ENCODE peak calls at places on chromosomes 12 and 14, in seven cellular contexts. L is epithelial cell of esophagus, G is psoas muscle, K is ovary, V is cardiac fibroblast, R is HFF-Myc, E is transverse colon. X is an unnamed sample.

GRCh38 chr14:98984719-98985041 is 287.3 kb downstream of the BCL11B start:
- DNase-seq in V (no peak), K (no peak), L (no peak), G (no peak), R (no peak), E (peak), X (no peak)

GRCh38 chr12:119631930-119632678 is 35.8 kb upstream of the PRKAB1 start:
- DNase-seq in V (peak), L (no peak), G (no peak), E (no peak), R (no peak), K (no peak), X (no peak)

GRCh38 chr12:81209001-81209400 is 131.1 kb downstream of the ACSS3 start:
- DNase-seq in G (no peak), V (peak), E (no peak), K (no peak), R (no peak), L (no peak), X (no peak)

GRCh38 chr12:85796001-85796400 is 40.2 kb downstream of the RASSF9 start:
- DNase-seq in L (no peak), V (no peak), R (no peak), E (no peak), G (no peak), K (no peak), X (no peak)

GRCh38 chr12:68910128-68910527 is 22.8 kb downstream of the CPM start:
- DNase-seq in E (no peak), V (peak), G (no peak), K (no peak), R (no peak), L (peak), X (no peak)

GRCh38 chr14:85444685-85445084 is 85.3 kb upstream of the FLRT2 start:
- DNase-seq in V (peak), K (no peak), R (peak), E (no peak), G (no peak), L (no peak), X (peak)

GRCh38 chr14:59310644-59311043 is 122.2 kb downstream of the DAAM1 start:
- DNase-seq in K (no peak), G (no peak), V (no peak), R (no peak), E (no peak), L (no peak), X (no peak)

GRCh38 chr12:63917864-63918742 is 73.6 kb downstream of the SRGAP1 start:
- DNase-seq in L (peak), R (peak), V (peak), E (no peak), G (no peak), K (no peak), X (peak)

GRCh38 chr14:30709201-30709600 is 87.1 kb downstream of the SCFD1 start:
- DNase-seq in L (no peak), G (no peak), V (no peak), E (no peak), K (no peak), R (no peak), X (no peak)

GRCh38 chr12:108832730-108833354 is 24.5 kb downstream of the SSH1 start:
- DNase-seq in K (no peak), E (no peak), R (no peak), V (peak), L (peak), G (no peak), X (no peak)

GRCh38 chr12:47739959-47740358 is 14.7 kb upstream of the ENDOU start:
- DNase-seq in E (peak), K (no peak), L (no peak), V (no peak), G (peak), R (no peak), X (no peak)

GRCh38 chr12:16603916-16604575 is 1.9 kb downstream of the LMO3 start:
- DNase-seq in G (no peak), L (no peak), K (no peak), V (no peak), E (no peak), R (no peak), X (no peak)
- H3K4me3 ChIP-seq in G (peak), L (no peak), K (peak), V (peak), E (peak), R (no peak), X (no peak)

DNA sequence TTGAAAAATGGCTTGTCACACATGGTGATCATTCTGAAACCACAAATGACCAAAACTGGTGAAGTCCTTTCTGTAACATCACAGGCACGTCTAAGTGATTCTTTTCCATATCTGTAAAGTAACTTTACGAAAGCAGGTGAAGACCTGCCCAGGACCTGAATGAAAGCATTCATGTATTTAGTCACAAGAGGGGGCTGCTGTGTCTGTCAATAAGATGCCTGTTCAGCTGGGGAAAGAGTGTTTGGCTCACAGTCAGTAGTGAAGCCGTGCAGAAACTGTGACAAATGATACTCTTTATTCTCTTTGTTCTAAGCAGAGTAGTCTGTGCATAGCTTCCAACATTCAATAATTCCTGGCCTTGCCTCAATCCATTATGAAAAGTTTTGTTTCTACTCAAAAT is 373.5 kb upstream of the OR4E1 start:
- DNase-seq in G (no peak), L (peak), V (no peak), K (no peak), E (no peak), R (no peak), X (no peak)
- TF ChIP-seq CTCF in G (no peak), L (peak), V (no peak), K (no peak), E (no peak), R (no peak), X (peak)

DNA sequence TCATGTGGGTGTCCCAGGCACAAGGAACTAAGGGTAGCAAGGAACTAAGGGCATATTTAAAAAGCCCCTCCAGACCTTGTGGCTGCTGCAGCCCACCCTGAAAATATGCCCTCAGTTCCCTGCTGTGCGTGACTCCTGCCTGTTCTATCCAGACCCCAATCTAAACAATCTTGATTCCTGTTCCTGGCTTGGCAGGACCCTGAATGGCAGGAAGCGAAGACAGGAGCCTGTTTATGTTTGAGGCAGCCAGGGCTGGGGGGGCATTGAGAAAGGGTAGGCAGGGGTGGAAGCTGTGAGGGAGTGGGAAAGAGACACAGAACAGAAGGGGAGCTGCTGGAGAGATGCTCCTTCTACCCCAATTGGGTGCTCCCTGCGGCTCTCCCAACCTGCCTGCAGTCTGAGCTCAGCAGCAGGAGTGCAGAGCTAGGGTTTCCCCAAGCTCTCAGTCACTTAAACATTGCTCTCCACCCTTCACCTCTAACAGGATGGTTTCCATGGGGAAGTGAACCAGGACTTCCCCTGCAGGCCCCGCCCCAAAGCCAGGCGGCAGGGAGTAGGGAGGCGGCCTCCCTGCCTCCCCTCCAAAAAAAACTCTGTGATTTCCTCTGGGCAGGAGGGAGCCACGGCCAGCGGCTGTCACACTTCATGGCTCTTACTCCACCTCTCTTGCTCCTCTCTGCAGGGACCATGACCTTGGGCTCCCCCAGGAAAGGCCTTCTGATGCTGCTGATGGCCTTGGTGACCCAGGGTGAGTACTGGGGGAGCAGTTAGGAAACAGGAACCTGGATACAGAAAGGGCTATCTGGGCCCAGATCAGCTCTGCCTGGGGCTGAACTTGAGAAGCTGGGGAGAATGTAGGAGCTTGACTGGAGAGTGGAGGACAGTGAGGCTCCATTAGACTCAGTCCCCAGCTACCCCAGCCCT is 4.7 kb downstream of the ACVRL1 start:
- DNase-seq in R (no peak), V (peak), E (peak), L (no peak), G (peak), K (peak), X (no peak)
- H3K4me3 ChIP-seq in R (no peak), V (no peak), E (no peak), L (no peak), G (peak), K (no peak), X (no peak)

DNA sequence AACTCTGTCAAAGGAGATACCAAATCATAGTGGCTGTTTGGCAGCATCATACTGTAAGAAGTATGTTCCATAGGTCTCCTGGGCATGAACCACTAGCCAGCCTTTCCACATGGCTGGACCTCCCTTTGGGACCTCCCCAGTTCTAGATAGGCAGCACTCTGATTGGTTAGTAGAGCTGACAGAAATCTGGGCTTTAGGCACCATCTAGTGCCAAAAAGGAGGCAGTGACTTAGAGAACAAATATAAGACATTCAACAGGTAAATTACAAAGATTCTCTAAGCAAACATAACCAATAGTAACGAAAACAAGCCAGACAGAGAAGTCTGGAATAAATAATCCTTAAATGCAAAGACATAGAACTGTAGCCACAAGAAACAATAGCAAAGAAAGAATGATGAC is 148.0 kb upstream of the PDE3A start:
- DNase-seq in L (peak), K (no peak), V (peak), R (peak), E (no peak), G (no peak), X (no peak)
- TF ChIP-seq CTCF in L (peak), K (no peak), V (peak), R (no peak), E (no peak), G (no peak), X (peak)

GRCh38 chr14:50792058-50792477 is 38.9 kb downstream of the NIN start:
- DNase-seq in L (no peak), G (no peak), E (no peak), R (no peak), K (no peak), V (no peak), X (no peak)

GRCh38 chr14:50794063-50794645 is 36.8 kb downstream of the NIN start:
- DNase-seq in R (no peak), K (no peak), E (no peak), L (no peak), G (no peak), V (no peak), X (no peak)

GRCh38 chr14:50790568-50790967 is 40.4 kb downstream of the NIN start:
- DNase-seq in E (no peak), G (no peak), K (no peak), L (no peak), R (no peak), V (no peak), X (no peak)

GRCh38 chr14:50791201-50791600 is 39.8 kb downstream of the NIN start:
- DNase-seq in V (no peak), K (no peak), G (no peak), R (no peak), L (no peak), E (no peak), X (no peak)

GRCh38 chr14:50792634-50793068 is 38.3 kb downstream of the NIN start:
- DNase-seq in V (no peak), R (no peak), L (no peak), G (peak), K (no peak), E (no peak), X (no peak)
- H3K4me3 ChIP-seq in V (no peak), R (no peak), L (no peak), G (peak), K (no peak), E (no peak), X (no peak)

GRCh38 chr14:86654558-86655184 is 1124.7 kb downstream of the FLRT2 start:
- DNase-seq in E (peak), V (peak), G (no peak), L (peak), R (peak), K (no peak), X (peak)
- TF ChIP-seq CTCF in E (peak), V (peak), G (no peak), L (peak), R (peak), K (no peak), X (peak)

DNA sequence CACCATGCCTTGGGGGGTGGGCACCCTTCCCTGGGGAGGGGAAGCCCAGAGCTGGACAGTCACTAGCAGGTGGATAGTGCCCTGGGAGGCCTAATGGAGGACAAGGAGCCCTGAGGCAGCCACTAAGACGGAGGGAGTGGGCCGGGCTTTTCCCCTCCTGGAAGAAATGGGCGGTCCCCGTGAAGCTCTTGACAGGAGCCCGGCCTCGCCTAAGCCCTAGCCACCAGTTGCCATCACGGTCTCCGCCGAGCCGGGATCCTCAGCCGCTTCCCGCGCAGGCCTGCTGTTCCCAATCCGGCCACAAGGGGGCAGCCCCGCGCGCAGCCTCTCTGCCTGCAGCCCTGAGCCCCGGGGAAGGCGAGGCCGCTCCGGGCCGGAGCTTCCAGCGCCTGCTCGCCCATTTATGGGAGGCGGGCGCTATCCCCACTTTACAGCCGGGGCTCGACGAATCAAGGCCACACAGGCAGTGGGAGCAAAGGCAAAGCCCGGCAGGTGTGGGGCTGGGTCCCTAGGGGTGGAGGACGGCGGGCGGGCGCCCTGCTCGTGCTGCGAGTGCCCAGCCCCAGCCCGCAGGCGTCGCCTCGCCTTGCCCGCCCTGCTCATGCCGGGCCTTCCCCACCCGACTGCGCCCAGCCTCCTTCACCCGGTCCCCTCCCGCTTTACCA is 61.5 kb downstream of the LGMN start:
- DNase-seq in G (peak), R (no peak), L (peak), K (peak), E (peak), V (peak), X (no peak)
- H3K4me3 ChIP-seq in G (peak), R (no peak), L (peak), K (peak), E (peak), V (no peak), X (peak)

GRCh38 chr12:39267886-39268285 is 175.0 kb downstream of the KIF21A start:
- DNase-seq in E (no peak), G (no peak), V (no peak), K (no peak), L (no peak), R (no peak), X (no peak)

GRCh38 chr12:39275846-39276245 is 167.1 kb downstream of the KIF21A start:
- DNase-seq in E (no peak), V (no peak), L (peak), K (no peak), G (no peak), R (no peak), X (no peak)

GRCh38 chr12:39277416-39277815 is 165.5 kb downstream of the KIF21A start:
- DNase-seq in E (no peak), R (no peak), L (peak), K (no peak), V (peak), G (no peak), X (no peak)

GRCh38 chr12:39272934-39273770 is 169.8 kb downstream of the KIF21A start:
- DNase-seq in E (peak), R (peak), L (peak), G (no peak), V (peak), K (no peak), X (peak)
- TF ChIP-seq CTCF in E (peak), R (peak), L (peak), G (peak), V (peak), K (no peak), X (peak)

X was measured in retinal pigment epithelial cell.